ENCODE peak calls at places on chromosomes 3 and 15, in ten cellular contexts. One of them, this sample, is unnamed.

GRCh38 chr3:32888739-32889138 is 62.7 kb upstream of the CCR4 start:
- DNase-seq in PC-3: no peak
- DNase-seq in psoas muscle: no peak
- DNase-seq in esophagus muscularis mucosa: no peak
- DNase-seq in ovary: no peak
- DNase-seq in CD8-positive, alpha-beta memory T cell: no peak
- DNase-seq in mesendoderm: no peak
- DNase-seq in heart left ventricle: no peak
- DNase-seq in HCT116: no peak
- DNase-seq in Peyer's patch: no peak
- DNase-seq in this sample: no peak

GRCh38 chr3:66376568-66376967 is 124.3 kb downstream of the LRIG1 start:
- DNase-seq in Peyer's patch: peak; percentile 84
- DNase-seq in CD8-positive, alpha-beta memory T cell: no peak
- DNase-seq in HCT116: peak; percentile 16
- DNase-seq in heart left ventricle: no peak
- DNase-seq in mesendoderm: no peak
- DNase-seq in psoas muscle: no peak
- DNase-seq in esophagus muscularis mucosa: peak; percentile 84
- DNase-seq in PC-3: peak; percentile 16
- DNase-seq in ovary: no peak
- DNase-seq in this sample: no peak

GRCh38 chr3:184884359-184885017 is 72.5 kb downstream of the VPS8 start:
- DNase-seq in ovary: no peak
- DNase-seq in mesendoderm: no peak
- DNase-seq in CD8-positive, alpha-beta memory T cell: no peak
- DNase-seq in HCT116: no peak
- DNase-seq in heart left ventricle: no peak
- DNase-seq in Peyer's patch: no peak
- DNase-seq in esophagus muscularis mucosa: no peak
- DNase-seq in PC-3: no peak
- DNase-seq in psoas muscle: no peak
- DNase-seq in this sample: no peak

GRCh38 chr3:191087391-191087790 is 111.7 kb upstream of the OSTN start:
- DNase-seq in PC-3: peak; percentile 63
- DNase-seq in esophagus muscularis mucosa: no peak
- DNase-seq in psoas muscle: no peak
- DNase-seq in ovary: no peak
- DNase-seq in HCT116: no peak
- DNase-seq in mesendoderm: no peak
- DNase-seq in Peyer's patch: no peak
- DNase-seq in heart left ventricle: no peak
- DNase-seq in CD8-positive, alpha-beta memory T cell: no peak
- DNase-seq in this sample: no peak

GRCh38 chr3:169344465-169344864 is 319.0 kb downstream of the MECOM start:
- DNase-seq in heart left ventricle: no peak
- DNase-seq in HCT116: no peak
- DNase-seq in psoas muscle: no peak
- DNase-seq in ovary: no peak
- DNase-seq in mesendoderm: no peak
- DNase-seq in Peyer's patch: no peak
- DNase-seq in esophagus muscularis mucosa: no peak
- DNase-seq in CD8-positive, alpha-beta memory T cell: no peak
- DNase-seq in PC-3: peak; percentile 65
- DNase-seq in this sample: no peak

GRCh38 chr3:23779841-23780240 is 25.9 kb upstream of the UBE2E1 start:
- DNase-seq in ovary: no peak
- DNase-seq in PC-3: no peak
- DNase-seq in psoas muscle: no peak
- DNase-seq in mesendoderm: no peak
- DNase-seq in Peyer's patch: no peak
- DNase-seq in HCT116: no peak
- DNase-seq in CD8-positive, alpha-beta memory T cell: no peak
- DNase-seq in heart left ventricle: no peak
- DNase-seq in esophagus muscularis mucosa: no peak
- DNase-seq in this sample: no peak

GRCh38 chr3:171442184-171442583 is 18.0 kb downstream of the TNIK start:
- DNase-seq in ovary: no peak
- DNase-seq in heart left ventricle: no peak
- DNase-seq in psoas muscle: no peak
- DNase-seq in mesendoderm: peak; percentile 70
- DNase-seq in CD8-positive, alpha-beta memory T cell: no peak
- DNase-seq in Peyer's patch: no peak
- DNase-seq in HCT116: no peak
- DNase-seq in PC-3: no peak
- DNase-seq in esophagus muscularis mucosa: no peak
- DNase-seq in this sample: no peak

GRCh38 chr3:183895774-183896173 is 11.1 kb upstream of the PARL start:
- DNase-seq in PC-3: no peak
- DNase-seq in mesendoderm: no peak
- DNase-seq in ovary: no peak
- DNase-seq in heart left ventricle: no peak
- DNase-seq in Peyer's patch: no peak
- DNase-seq in HCT116: no peak
- DNase-seq in esophagus muscularis mucosa: no peak
- DNase-seq in CD8-positive, alpha-beta memory T cell: no peak
- DNase-seq in psoas muscle: no peak
- DNase-seq in this sample: no peak

GRCh38 chr3:172687501-172687900 is 23.4 kb downstream of the NCEH1 start:
- DNase-seq in psoas muscle: no peak
- DNase-seq in heart left ventricle: no peak
- DNase-seq in PC-3: no peak
- DNase-seq in CD8-positive, alpha-beta memory T cell: no peak
- DNase-seq in mesendoderm: no peak
- DNase-seq in esophagus muscularis mucosa: no peak
- DNase-seq in ovary: no peak
- DNase-seq in HCT116: no peak
- DNase-seq in Peyer's patch: no peak
- DNase-seq in this sample: no peak

GRCh38 chr3:196528639-196529233 is 13.6 kb upstream of the SMCO1 start:
- DNase-seq in PC-3: peak; percentile 73
- DNase-seq in ovary: peak; percentile 57
- DNase-seq in heart left ventricle: peak; percentile 91
- DNase-seq in mesendoderm: peak; percentile 79
- DNase-seq in psoas muscle: peak; percentile 82
- DNase-seq in Peyer's patch: peak; percentile 81
- DNase-seq in esophagus muscularis mucosa: peak; percentile 93
- DNase-seq in CD8-positive, alpha-beta memory T cell: peak; percentile 68
- DNase-seq in HCT116: peak; percentile 42
- DNase-seq in this sample: peak; percentile 96

GRCh38 chr15:64574220-64574994 is 114.0 kb downstream of the ZNF609 start:
- DNase-seq in HCT116: no peak
- DNase-seq in esophagus muscularis mucosa: no peak
- DNase-seq in mesendoderm: no peak
- DNase-seq in PC-3: peak; percentile 24
- DNase-seq in psoas muscle: no peak
- DNase-seq in Peyer's patch: no peak
- DNase-seq in CD8-positive, alpha-beta memory T cell: no peak
- DNase-seq in heart left ventricle: no peak
- DNase-seq in ovary: no peak
- DNase-seq in this sample: peak; percentile 76

GRCh38 chr3:10395671-10396070 is 74.8 kb upstream of the SEC13 start:
- DNase-seq in ovary: no peak
- DNase-seq in esophagus muscularis mucosa: no peak
- DNase-seq in heart left ventricle: no peak
- DNase-seq in CD8-positive, alpha-beta memory T cell: peak; percentile 61
- DNase-seq in psoas muscle: no peak
- DNase-seq in HCT116: no peak
- DNase-seq in mesendoderm: no peak
- DNase-seq in Peyer's patch: peak; percentile 78
- DNase-seq in PC-3: peak; percentile 17
- DNase-seq in this sample: no peak

GRCh38 chr3:156230291-156230900 is 110.0 kb downstream of the KCNAB1 start:
- DNase-seq in Peyer's patch: no peak
- DNase-seq in HCT116: no peak
- DNase-seq in CD8-positive, alpha-beta memory T cell: no peak
- DNase-seq in PC-3: peak; percentile 30
- DNase-seq in ovary: no peak
- DNase-seq in esophagus muscularis mucosa: no peak
- DNase-seq in heart left ventricle: no peak
- DNase-seq in psoas muscle: no peak
- DNase-seq in mesendoderm: no peak
- DNase-seq in this sample: no peak

GRCh38 chr15:50487287-50487686 is 59.2 kb downstream of the USP50 start:
- DNase-seq in CD8-positive, alpha-beta memory T cell: no peak
- DNase-seq in esophagus muscularis mucosa: no peak
- DNase-seq in psoas muscle: no peak
- DNase-seq in PC-3: no peak
- DNase-seq in heart left ventricle: no peak
- DNase-seq in ovary: no peak
- DNase-seq in Peyer's patch: no peak
- DNase-seq in mesendoderm: no peak
- DNase-seq in HCT116: no peak
- DNase-seq in this sample: no peak
- H3K36me3 ChIP-seq in CD8-positive, alpha-beta memory T cell: peaks cover 22% of the 10 kb centered on the region
- H3K36me3 ChIP-seq in esophagus muscularis mucosa: peaks cover 31% of the 10 kb centered on the region
- H3K36me3 ChIP-seq in psoas muscle: peaks cover 93% of the 10 kb centered on the region
- H3K36me3 ChIP-seq in PC-3: peaks cover 24% of the 10 kb centered on the region
- H3K36me3 ChIP-seq in heart left ventricle: peaks cover 100% of the 10 kb centered on the region
- H3K36me3 ChIP-seq in ovary: no peaks in the 10 kb centered on the region
- H3K36me3 ChIP-seq in Peyer's patch: no peaks in the 10 kb centered on the region
- H3K36me3 ChIP-seq in mesendoderm: no peaks in the 10 kb centered on the region
- H3K36me3 ChIP-seq in HCT116: peaks cover 39% of the 10 kb centered on the region
- H3K36me3 ChIP-seq in this sample: peaks cover 45% of the 10 kb centered on the region

GRCh38 chr3:119782435-119782834 is 534 bp downstream of the NR1I2 start:
- DNase-seq in CD8-positive, alpha-beta memory T cell: no peak
- DNase-seq in HCT116: no peak
- DNase-seq in esophagus muscularis mucosa: no peak
- DNase-seq in psoas muscle: no peak
- DNase-seq in mesendoderm: no peak
- DNase-seq in heart left ventricle: no peak
- DNase-seq in Peyer's patch: no peak
- DNase-seq in ovary: no peak
- DNase-seq in PC-3: no peak
- DNase-seq in this sample: no peak

GRCh38 chr3:119783883-119784282 is 2.0 kb downstream of the NR1I2 start:
- DNase-seq in Peyer's patch: no peak
- DNase-seq in HCT116: no peak
- DNase-seq in CD8-positive, alpha-beta memory T cell: no peak
- DNase-seq in PC-3: no peak
- DNase-seq in heart left ventricle: no peak
- DNase-seq in esophagus muscularis mucosa: no peak
- DNase-seq in mesendoderm: no peak
- DNase-seq in ovary: no peak
- DNase-seq in psoas muscle: no peak
- DNase-seq in this sample: no peak

GRCh38 chr3:119783255-119783654 is 1.4 kb downstream of the NR1I2 start:
- DNase-seq in Peyer's patch: no peak
- DNase-seq in ovary: no peak
- DNase-seq in heart left ventricle: no peak
- DNase-seq in HCT116: no peak
- DNase-seq in CD8-positive, alpha-beta memory T cell: no peak
- DNase-seq in psoas muscle: no peak
- DNase-seq in mesendoderm: no peak
- DNase-seq in esophagus muscularis mucosa: no peak
- DNase-seq in PC-3: no peak
- DNase-seq in this sample: no peak

GRCh38 chr3:119779731-119780383 is 2.0 kb upstream of the NR1I2 start:
- DNase-seq in Peyer's patch: no peak
- DNase-seq in ovary: no peak
- DNase-seq in HCT116: no peak
- DNase-seq in PC-3: no peak
- DNase-seq in mesendoderm: no peak
- DNase-seq in esophagus muscularis mucosa: no peak
- DNase-seq in heart left ventricle: no peak
- DNase-seq in psoas muscle: no peak
- DNase-seq in CD8-positive, alpha-beta memory T cell: no peak
- DNase-seq in this sample: no peak

GRCh38 chr3:119781330-119782198 is at the start of gene NR1I2:
- DNase-seq in HCT116: no peak
- DNase-seq in psoas muscle: no peak
- DNase-seq in Peyer's patch: peak; percentile 79
- DNase-seq in CD8-positive, alpha-beta memory T cell: no peak
- DNase-seq in heart left ventricle: no peak
- DNase-seq in esophagus muscularis mucosa: no peak
- DNase-seq in PC-3: no peak
- DNase-seq in ovary: no peak
- DNase-seq in mesendoderm: no peak
- DNase-seq in this sample: peak; percentile 42
- H3K27ac ChIP-seq in HCT116: no peak within 1 kb of the TSS
- H3K27ac ChIP-seq in psoas muscle: no peak within 1 kb of the TSS
- H3K27ac ChIP-seq in Peyer's patch: peak within 1 kb of the TSS; percentile 89
- H3K27ac ChIP-seq in CD8-positive, alpha-beta memory T cell: no peak within 1 kb of the TSS
- H3K27ac ChIP-seq in heart left ventricle: no peak within 1 kb of the TSS
- H3K27ac ChIP-seq in esophagus muscularis mucosa: no peak within 1 kb of the TSS
- H3K27ac ChIP-seq in PC-3: no peak within 1 kb of the TSS
- H3K27ac ChIP-seq in ovary: no peak within 1 kb of the TSS
- H3K27ac ChIP-seq in mesendoderm: no peak within 1 kb of the TSS
- H3K27ac ChIP-seq in this sample: no peak within 1 kb of the TSS

GRCh38 chr3:12583280-12583679 is 26.4 kb downstream of the MKRN2 start:
- DNase-seq in CD8-positive, alpha-beta memory T cell: no peak
- DNase-seq in HCT116: no peak
- DNase-seq in psoas muscle: no peak
- DNase-seq in mesendoderm: no peak
- DNase-seq in PC-3: no peak
- DNase-seq in ovary: no peak
- DNase-seq in esophagus muscularis mucosa: no peak
- DNase-seq in Peyer's patch: no peak
- DNase-seq in heart left ventricle: no peak
- DNase-seq in this sample: no peak

GRCh38 chr3:12585970-12586369 is 29.1 kb downstream of the MKRN2 start:
- DNase-seq in CD8-positive, alpha-beta memory T cell: no peak
- DNase-seq in HCT116: no peak
- DNase-seq in Peyer's patch: no peak
- DNase-seq in heart left ventricle: no peak
- DNase-seq in PC-3: no peak
- DNase-seq in mesendoderm: no peak
- DNase-seq in esophagus muscularis mucosa: no peak
- DNase-seq in psoas muscle: no peak
- DNase-seq in ovary: no peak
- DNase-seq in this sample: no peak

GRCh38 chr3:12586403-12586802 is 29.5 kb downstream of the MKRN2 start:
- DNase-seq in esophagus muscularis mucosa: no peak
- DNase-seq in mesendoderm: no peak
- DNase-seq in PC-3: no peak
- DNase-seq in ovary: no peak
- DNase-seq in psoas muscle: no peak
- DNase-seq in CD8-positive, alpha-beta memory T cell: no peak
- DNase-seq in Peyer's patch: no peak
- DNase-seq in heart left ventricle: no peak
- DNase-seq in HCT116: no peak
- DNase-seq in this sample: no peak

GRCh38 chr3:12584091-12584490 is 27.2 kb downstream of the MKRN2 start:
- DNase-seq in Peyer's patch: no peak
- DNase-seq in esophagus muscularis mucosa: no peak
- DNase-seq in mesendoderm: no peak
- DNase-seq in psoas muscle: no peak
- DNase-seq in HCT116: no peak
- DNase-seq in CD8-positive, alpha-beta memory T cell: no peak
- DNase-seq in PC-3: no peak
- DNase-seq in ovary: no peak
- DNase-seq in heart left ventricle: no peak
- DNase-seq in this sample: no peak

GRCh38 chr3:12585181-12585580 is 28.3 kb downstream of the MKRN2 start:
- DNase-seq in ovary: no peak
- DNase-seq in heart left ventricle: no peak
- DNase-seq in psoas muscle: no peak
- DNase-seq in PC-3: no peak
- DNase-seq in CD8-positive, alpha-beta memory T cell: no peak
- DNase-seq in mesendoderm: no peak
- DNase-seq in Peyer's patch: no peak
- DNase-seq in esophagus muscularis mucosa: no peak
- DNase-seq in HCT116: no peak
- DNase-seq in this sample: no peak
- H3K36me3 ChIP-seq in ovary: no peaks in the 10 kb centered on the region
- H3K36me3 ChIP-seq in heart left ventricle: peaks cover 100% of the 10 kb centered on the region
- H3K36me3 ChIP-seq in psoas muscle: peaks cover 98% of the 10 kb centered on the region
- H3K36me3 ChIP-seq in PC-3: peaks cover 70% of the 10 kb centered on the region
- H3K36me3 ChIP-seq in CD8-positive, alpha-beta memory T cell: peaks cover 40% of the 10 kb centered on the region
- H3K36me3 ChIP-seq in mesendoderm: peaks cover 16% of the 10 kb centered on the region
- H3K36me3 ChIP-seq in Peyer's patch: peaks cover 2% of the 10 kb centered on the region
- H3K36me3 ChIP-seq in esophagus muscularis mucosa: peaks cover 44% of the 10 kb centered on the region
- H3K36me3 ChIP-seq in HCT116: peaks cover 47% of the 10 kb centered on the region
- H3K36me3 ChIP-seq in this sample: peaks cover 80% of the 10 kb centered on the region

GRCh38 chr3:29978036-29978435 is 628.4 kb upstream of the TGFBR2 start:
- DNase-seq in CD8-positive, alpha-beta memory T cell: no peak
- DNase-seq in heart left ventricle: no peak
- DNase-seq in PC-3: peak; percentile 11
- DNase-seq in esophagus muscularis mucosa: no peak
- DNase-seq in psoas muscle: no peak
- DNase-seq in ovary: no peak
- DNase-seq in mesendoderm: no peak
- DNase-seq in HCT116: no peak
- DNase-seq in Peyer's patch: no peak
- DNase-seq in this sample: no peak
- H3K27ac ChIP-seq in CD8-positive, alpha-beta memory T cell: no peak overlapping the region
- H3K27ac ChIP-seq in heart left ventricle: no peak overlapping the region
- H3K27ac ChIP-seq in PC-3: no peak overlapping the region
- H3K27ac ChIP-seq in esophagus muscularis mucosa: no peak overlapping the region
- H3K27ac ChIP-seq in psoas muscle: no peak overlapping the region
- H3K27ac ChIP-seq in ovary: no peak overlapping the region
- H3K27ac ChIP-seq in mesendoderm: no peak overlapping the region
- H3K27ac ChIP-seq in HCT116: no peak overlapping the region
- H3K27ac ChIP-seq in Peyer's patch: no peak overlapping the region
- H3K27ac ChIP-seq in this sample: no peak overlapping the region